ENCODE peak calls at places on chromosomes 3 and 15, in four cellular contexts. H is HTR-8/SVneo, J is A549, N is breast epithelium. E is an unnamed sample.

GRCh38 chr15:67074886-67075229 is 9.5 kb downstream of the SMAD3 start:
- DNase-seq in J (no peak), N (no peak), H (no peak), E (no peak)

GRCh38 chr3:58419782-58420512 is 13.7 kb downstream of the PDHB start:
- DNase-seq in J (no peak), N (no peak), H (no peak), E (no peak)

GRCh38 chr3:52670621-52671521 is 14.8 kb downstream of the PBRM1 start:
- DNase-seq in N (no peak), J (peak; percentile 55), H (peak; percentile 90), E (peak; percentile 96)

GRCh38 chr15:62135532-62136134 is 29.5 kb downstream of the C2CD4B start:
- DNase-seq in N (no peak), J (no peak), H (no peak), E (no peak)

GRCh38 chr3:99659965-99660364 is 21.6 kb downstream of the COL8A1 start:
- DNase-seq in H (no peak), N (no peak), J (no peak), E (no peak)

GRCh38 chr3:133475245-133476010 is 75.6 kb downstream of the BFSP2 start:
- DNase-seq in H (no peak), J (no peak), N (no peak), E (no peak)

GRCh38 chr3:17432237-17432636 is 310.2 kb downstream of the TBC1D5 start:
- DNase-seq in J (no peak), H (no peak), N (no peak), E (no peak)

GRCh38 chr3:191303596-191303995 is 25.6 kb upstream of the CCDC50 start:
- DNase-seq in J (no peak), N (no peak), H (no peak), E (no peak)

GRCh38 chr15:60326824-60327654 is 70.7 kb downstream of the ANXA2 start:
- DNase-seq in N (no peak), H (no peak), J (no peak), E (peak; percentile 52)

GRCh38 chr3:189013224-189013888 is 158.4 kb upstream of the TPRG1 start:
- DNase-seq in N (no peak), H (no peak), J (no peak), E (no peak)

GRCh38 chr15:32030795-32031194 is 480 bp downstream of the CHRNA7 start:
- DNase-seq in J (no peak), H (no peak), N (no peak), E (peak; percentile 13)

GRCh38 chr3:55246016-55246415 is 241.1 kb downstream of the WNT5A start:
- DNase-seq in J (no peak), N (no peak), H (no peak), E (no peak)

GRCh38 chr3:184186184-184186901 is at the start of gene ABCF3:
- DNase-seq in N (no peak), J (no peak), H (peak; percentile 11), E (peak; percentile 35)

GRCh38 chr15:44099671-44100070 is 95.4 kb downstream of the FRMD5 start:
- DNase-seq in N (no peak), H (no peak), J (no peak), E (no peak)

GRCh38 chr15:38896652-38897051 is 332.0 kb upstream of the RASGRP1 start:
- DNase-seq in N (no peak), H (no peak), J (no peak), E (no peak)

GRCh38 chr15:64017591-64018163 is 28.6 kb downstream of the DAPK2 start:
- DNase-seq in H (no peak), J (no peak), N (peak; percentile 55), E (no peak)

GRCh38 chr15:32828507-32829186 is 110.8 kb downstream of the GREM1 start:
- DNase-seq in J (peak; percentile 67), H (peak; percentile 48), N (no peak), E (no peak)

GRCh38 chr3:43190682-43191081 is 84.8 kb upstream of the POMGNT2 start:
- DNase-seq in H (peak; percentile 45), J (no peak), N (no peak), E (no peak)

GRCh38 chr3:141388823-141389617 is 20.7 kb downstream of the ZBTB38 start:
- DNase-seq in H (no peak), N (no peak), J (no peak), E (no peak)

GRCh38 chr15:45372032-45372995 is 6.0 kb downstream of the GATM start:
- DNase-seq in J (no peak), N (no peak), H (no peak), E (peak; percentile 10)

GRCh38 chr3:125245521-125245920 is 33.0 kb upstream of the SLC12A8 start:
- DNase-seq in N (no peak), H (no peak), J (no peak), E (no peak)

GRCh38 chr15:62835351-62835750 is 207.2 kb upstream of the TPM1 start:
- DNase-seq in H (no peak), J (no peak), N (peak; percentile 92), E (no peak)

GRCh38 chr15:101050647-101051290 is 131.6 kb downstream of the LRRK1 start:
- DNase-seq in J (no peak), N (no peak), H (no peak), E (no peak)

GRCh38 chr3:114408763-114409162 is 114.9 kb downstream of the TIGIT start:
- DNase-seq in H (no peak), N (no peak), J (no peak), E (no peak)

GRCh38 chr3:170524072-170524471 is 61.8 kb downstream of the SLC7A14 start:
- DNase-seq in N (no peak), H (no peak), J (no peak), E (no peak)

GRCh38 chr3:141878812-141879211 is 2.4 kb downstream of the ATP1B3 start:
- DNase-seq in N (no peak), J (no peak), H (no peak), E (peak; percentile 20)

GRCh38 chr3:114928989-114929620 is 218.0 kb downstream of the ZBTB20 start:
- DNase-seq in H (no peak), N (no peak), J (no peak), E (no peak)

GRCh38 chr3:77460326-77460725 is 420.4 kb downstream of the ROBO2 start:
- DNase-seq in J (no peak), H (no peak), N (no peak), E (no peak)

GRCh38 chr3:104604326-104605010 is 762.2 kb upstream of the ALCAM start:
- DNase-seq in J (no peak), H (peak; percentile 20), N (no peak), E (peak; percentile 8)

E was measured in SW480.